ENCODE peak calls at places on chromosomes 11 and 22, in five cellular contexts. S, C, R, Z and T are unnamed samples.

GRCh38 chr11:32448232-32448631 is 12.9 kb upstream of the WT1 start:
- DNase-seq in S (no peak), Z (no peak), R (no peak), C (no peak), T (no peak)

GRCh38 chr22:21919526-21920307 is 32.9 kb downstream of the PPM1F start:
- DNase-seq in S (no peak), Z (no peak), C (no peak), R (no peak), T (no peak)

GRCh38 chr22:22341736-22342135 is 97.2 kb downstream of the VPREB1 start:
- DNase-seq in Z (no peak), R (no peak), C (no peak), S (no peak), T (no peak)

GRCh38 chr11:729492-730074 is 17.7 kb upstream of the TALDO1 start:
- DNase-seq in S (no peak), C (no peak), Z (no peak), R (no peak), T (no peak)

GRCh38 chr22:42622061-42622710 is 7.5 kb upstream of the POLDIP3 start:
- DNase-seq in Z (no peak), S (no peak), R (no peak), C (no peak), T (no peak)

GRCh38 chr22:23722168-23722567 is 28.7 kb downstream of the ZNF70 start:
- DNase-seq in C (no peak), Z (no peak), R (no peak), S (no peak), T (no peak)

GRCh38 chr11:8018742-8019631 is 31.9 kb downstream of the EIF3F start:
- DNase-seq in Z (peak), S (peak), C (peak), R (peak), T (peak)

GRCh38 chr11:14424096-14424495 is 65.1 kb upstream of the RRAS2 start:
- DNase-seq in C (no peak), R (no peak), Z (no peak), S (no peak), T (peak)

GRCh38 chr22:49765091-49765771 is 62.4 kb downstream of the BRD1 start:
- DNase-seq in S (peak), R (peak), C (no peak), Z (no peak), T (no peak)

GRCh38 chr22:40396882-40397281 is 26.5 kb downstream of the SGSM3 start:
- DNase-seq in C (peak), R (peak), Z (peak), S (peak), T (peak)

GRCh38 chr22:27879923-27880322 is 39.1 kb downstream of the PITPNB start:
- DNase-seq in C (no peak), Z (no peak), R (no peak), S (no peak), T (peak)

GRCh38 chr11:93747122-93747521 is 5.7 kb downstream of the C11orf54 start:
- DNase-seq in Z (no peak), R (no peak), S (no peak), C (no peak), T (no peak)

GRCh38 chr11:116454020-116454645 is 318.7 kb downstream of the BUD13 start:
- DNase-seq in Z (peak), C (no peak), S (peak), R (peak), T (peak)

GRCh38 chr11:57069942-57070341 is 81.2 kb downstream of the OR5AK2 start:
- DNase-seq in R (no peak), S (no peak), Z (no peak), C (no peak), T (no peak)

GRCh38 chr11:65308281-65308891 is 6.3 kb upstream of the CDC42EP2 start:
- DNase-seq in C (no peak), Z (peak), R (no peak), S (no peak), T (peak)

GRCh38 chr11:123218451-123218850 is 23.4 kb upstream of the CLMP start:
- DNase-seq in Z (no peak), S (no peak), C (no peak), R (no peak), T (no peak)

GRCh38 chr11:61532136-61533038 is 23.8 kb downstream of the LRRC10B start:
- DNase-seq in R (peak), Z (peak), C (no peak), S (peak), T (peak)

GRCh38 chr11:64229090-64229958 is 1.0 kb upstream of the DNAJC4 start:
- DNase-seq in C (no peak), S (no peak), R (no peak), Z (no peak), T (no peak)

GRCh38 chr11:14657841-14658240 is 14.2 kb downstream of the PDE3B start:
- DNase-seq in R (no peak), S (no peak), C (no peak), Z (no peak), T (no peak)

GRCh38 chr11:85809881-85810280 is 1.1 kb downstream of the SYTL2 start:
- DNase-seq in Z (no peak), R (peak), S (peak), C (no peak), T (peak)

GRCh38 chr22:36439481-36440271 is 41.8 kb downstream of the TXN2 start:
- DNase-seq in C (no peak), S (no peak), Z (peak), R (no peak), T (peak)

GRCh38 chr11:43693731-43694130 is 13.2 kb downstream of the HSD17B12 start:
- DNase-seq in R (no peak), S (no peak), Z (no peak), C (no peak), T (no peak)

GRCh38 chr11:70080763-70081162 is 2.6 kb downstream of the ANO1 start:
- DNase-seq in Z (peak), S (no peak), R (no peak), C (no peak), T (no peak)

GRCh38 chr11:15842345-15842744 is 514.0 kb downstream of the SOX6 start:
- DNase-seq in C (no peak), S (no peak), R (no peak), Z (no peak), T (no peak)

GRCh38 chr11:104151404-104152204 is 12.3 kb downstream of the PDGFD start:
- DNase-seq in Z (no peak), C (no peak), S (no peak), R (no peak), T (peak)

GRCh38 chr11:128456566-128457268 is 130.6 kb downstream of the ETS1 start:
- DNase-seq in Z (no peak), S (no peak), R (no peak), C (no peak), T (no peak)

GRCh38 chr11:126339866-126340434 is 15.5 kb upstream of the ST3GAL4 start:
- DNase-seq in C (no peak), Z (no peak), S (no peak), R (no peak), T (no peak)

GRCh38 chr11:125123947-125124633 is 12.7 kb upstream of the TMEM218 start:
- DNase-seq in Z (peak), C (no peak), S (no peak), R (peak), T (peak)

GRCh38 chr22:41787331-41787730 is 13.1 kb upstream of the CCDC134 start:
- DNase-seq in C (no peak), Z (no peak), R (no peak), S (no peak), T (no peak)

GRCh38 chr11:67646535-67647336 is 3.8 kb downstream of the ACY3 start:
- DNase-seq in Z (no peak), S (no peak), R (peak), C (no peak), T (no peak)
- H2BK12ac ChIP-seq in Z (no peak), S (peak), R (no peak), C (peak), T (no peak)

DNA sequence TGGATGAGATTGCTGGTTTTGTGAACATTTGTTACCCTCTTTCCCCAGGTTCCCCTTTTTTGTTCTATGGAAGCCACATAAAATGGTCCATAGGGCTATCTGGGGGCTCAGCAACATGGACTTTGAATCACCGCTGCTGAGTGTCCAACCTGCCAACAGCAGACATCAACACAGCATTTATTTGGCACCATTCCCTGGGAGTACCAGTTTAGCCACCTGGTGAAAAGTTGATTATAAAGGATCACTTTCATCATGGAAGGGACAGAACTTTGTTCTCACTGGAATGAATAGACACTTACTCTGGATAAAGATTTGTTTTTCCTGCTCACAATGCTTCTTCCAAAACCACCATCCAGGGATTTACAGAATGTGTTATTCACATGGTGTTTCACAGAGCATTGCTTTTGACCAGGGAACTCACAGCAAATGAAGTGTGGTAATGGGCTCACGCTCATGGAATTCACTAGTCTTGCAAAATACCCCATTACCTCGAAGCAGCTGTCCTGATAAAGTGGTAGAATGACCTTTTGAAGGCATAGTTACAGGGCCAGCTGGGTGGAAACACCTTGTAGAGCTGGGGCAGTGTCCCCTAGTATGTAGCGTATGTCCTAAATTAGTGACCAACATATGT is 43.9 kb downstream of the ADM start:
- DNase-seq in C (no peak), Z (peak), R (no peak), S (no peak), T (peak)
- H2BK12ac ChIP-seq in C (no peak), Z (no peak), R (no peak), S (no peak), T (no peak)

DNA sequence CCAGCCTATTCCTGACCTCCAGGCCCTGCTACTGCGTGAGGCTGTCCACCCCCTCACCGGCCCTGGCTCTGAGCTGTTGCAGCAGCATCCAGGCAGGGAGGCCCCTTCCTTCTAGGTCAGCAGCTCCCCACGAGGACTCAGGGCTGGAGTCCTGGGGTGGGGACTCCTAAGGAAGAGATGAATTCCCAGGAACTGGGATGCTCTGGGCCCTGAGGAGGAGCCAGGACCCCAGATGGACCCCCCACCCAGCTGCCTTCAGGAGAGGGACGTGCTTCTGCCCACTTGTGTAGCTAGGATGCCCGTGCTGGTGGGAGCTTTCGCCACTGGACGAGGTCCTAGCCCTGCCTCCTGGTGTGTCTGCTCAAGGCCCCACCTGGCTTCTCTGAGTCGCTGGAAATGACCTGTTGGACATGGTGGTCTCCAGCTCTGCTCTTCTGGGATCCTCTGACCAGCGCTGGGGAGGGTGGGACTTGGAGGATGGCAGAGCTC is 10.3 kb downstream of the MRGPRF start:
- DNase-seq in R (peak), Z (no peak), S (no peak), C (no peak), T (no peak)
- H2BK12ac ChIP-seq in R (no peak), Z (no peak), S (no peak), C (no peak), T (no peak)

GRCh38 chr11:10308208-10308954 is 3.5 kb downstream of the ADM start:
- DNase-seq in Z (peak), R (no peak), C (no peak), S (no peak), T (peak)

GRCh38 chr11:10305262-10305963 is 540 bp downstream of the ADM start:
- DNase-seq in C (no peak), Z (peak), S (peak), R (peak), T (no peak)

GRCh38 chr11:10307411-10308207 is 2.7 kb downstream of the ADM start:
- DNase-seq in Z (peak), R (peak), C (peak), S (peak), T (peak)

GRCh38 chr11:10305964-10306918 is 1.4 kb downstream of the ADM start:
- DNase-seq in S (peak), R (peak), C (no peak), Z (peak), T (peak)

DNA sequence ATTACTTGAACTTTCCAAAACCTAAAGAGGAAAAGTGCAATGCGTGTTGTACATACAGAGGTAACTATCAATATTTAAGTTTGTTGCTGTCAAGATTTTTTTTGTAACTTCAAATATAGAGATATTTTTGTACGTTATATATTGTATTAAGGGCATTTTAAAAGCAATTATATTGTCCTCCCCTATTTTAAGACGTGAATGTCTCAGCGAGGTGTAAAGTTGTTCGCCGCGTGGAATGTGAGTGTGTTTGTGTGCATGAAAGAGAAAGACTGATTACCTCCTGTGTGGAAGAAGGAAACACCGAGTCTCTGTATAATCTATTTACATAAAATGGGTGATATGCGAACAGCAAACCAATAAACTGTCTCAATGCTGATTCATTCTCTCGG is 2.1 kb downstream of the ADM start:
- DNase-seq in Z (no peak), S (no peak), R (no peak), C (no peak), T (no peak)
- H2BK12ac ChIP-seq in Z (no peak), S (no peak), R (no peak), C (no peak), T (no peak)

GRCh38 chr11:88122956-88123355 is 52.3 kb downstream of the RAB38 start:
- DNase-seq in S (no peak), Z (no peak), C (no peak), R (no peak), T (no peak)

GRCh38 chr11:88115828-88116410 is 59.3 kb downstream of the RAB38 start:
- DNase-seq in C (peak), S (no peak), Z (no peak), R (peak), T (no peak)

GRCh38 chr11:88117281-88117858 is 57.9 kb downstream of the RAB38 start:
- DNase-seq in C (no peak), R (no peak), S (no peak), Z (no peak), T (no peak)
- H2BK12ac ChIP-seq in C (no peak), R (no peak), S (no peak), Z (no peak), T (no peak)

DNA sequence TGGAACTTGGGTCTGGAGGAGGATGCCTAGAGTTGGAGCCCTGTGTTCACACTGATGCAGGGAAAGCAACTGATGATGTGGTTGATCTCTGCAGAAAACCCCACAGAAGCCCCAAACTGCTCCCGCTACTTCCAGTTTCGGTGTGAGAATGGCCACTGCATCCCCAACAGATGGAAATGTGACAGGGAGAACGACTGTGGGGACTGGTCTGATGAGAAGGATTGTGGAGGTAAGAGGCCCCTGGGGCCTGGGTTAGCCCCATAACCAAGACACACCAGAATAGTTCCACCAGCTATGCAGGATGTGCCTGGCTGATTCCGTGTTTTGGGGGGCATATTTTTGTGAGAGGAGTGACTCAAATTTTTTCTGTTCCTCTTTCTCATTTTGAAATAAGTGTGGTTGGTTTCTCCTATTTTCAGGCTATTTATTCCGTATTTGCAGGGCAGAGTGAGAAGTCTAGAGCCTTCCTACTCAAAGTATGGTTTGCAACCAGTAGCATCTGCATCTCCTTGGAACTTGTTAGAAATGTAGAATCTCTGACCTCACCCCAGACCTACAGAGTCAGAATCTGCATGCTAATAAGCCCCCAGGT is 137.3 kb upstream of the SORL1-AS1 start:
- DNase-seq in R (no peak), S (no peak), Z (no peak), C (no peak), T (no peak)
- H2BK12ac ChIP-seq in R (no peak), S (no peak), Z (no peak), C (no peak), T (no peak)

DNA sequence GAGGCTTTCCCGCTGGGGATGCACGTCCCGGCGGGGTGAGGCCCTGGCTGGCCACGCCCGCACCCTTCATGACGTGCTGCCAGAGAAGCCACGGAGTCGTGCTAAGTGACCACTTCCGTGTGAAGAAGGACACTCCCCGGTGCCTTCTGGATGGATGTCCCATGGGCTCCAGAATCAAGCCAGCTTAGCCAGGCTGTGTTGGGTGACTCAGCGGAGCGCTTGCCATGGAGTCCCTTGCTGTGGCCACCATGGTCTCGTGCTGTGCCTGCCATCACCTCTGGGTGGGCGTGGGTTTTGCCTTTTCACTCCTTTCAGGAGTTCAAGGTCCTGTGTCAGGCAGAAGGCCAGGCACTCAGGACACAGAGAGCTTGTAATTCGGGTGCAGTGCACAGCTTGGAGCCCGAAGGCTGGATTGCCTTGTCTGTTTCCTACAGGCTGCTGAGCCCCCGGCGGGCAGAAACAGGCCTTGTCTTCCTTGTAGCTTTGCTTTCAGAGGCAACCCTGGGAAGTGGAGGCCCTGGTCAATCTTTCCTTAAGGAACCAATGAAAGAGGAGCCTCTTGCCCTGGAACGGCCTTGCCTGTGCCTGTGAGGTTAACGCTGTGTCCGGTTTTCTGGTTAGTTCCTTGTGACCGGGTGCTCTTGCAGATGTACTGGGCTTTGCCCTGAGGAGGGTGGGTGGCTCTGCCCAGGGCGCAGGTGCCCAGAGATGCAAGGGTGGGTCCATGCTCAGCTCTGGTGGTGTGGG is 268.6 kb downstream of the TBC1D22A start:
- DNase-seq in C (no peak), R (no peak), S (no peak), Z (no peak), T (no peak)
- H2BK12ac ChIP-seq in C (no peak), R (no peak), S (no peak), Z (no peak), T (no peak)